ENCODE peak calls at places on chromosome 16, in eight cellular contexts. I is fibroblast of mammary gland, L is choroid plexus epithelial cell, Y is epithelial cell of esophagus, U is transverse colon, R is Calu3, Z is cardiac muscle cell, C is mucosa of descending colon. D is an unnamed sample.

GRCh38 chr16:3646348-3646920 is 8.1 kb upstream of the DNASE1 start:
- DNase-seq in L (peak; percentile 31), C (peak; percentile 83), Y (peak; percentile 52), I (no peak), R (peak; percentile 78), U (peak; percentile 88), Z (no peak), D (no peak)

GRCh38 chr16:20225334-20225733 is 102.0 kb downstream of the GP2 start:
- DNase-seq in C (no peak), L (no peak), R (no peak), I (no peak), Z (no peak), U (no peak), Y (no peak), D (no peak)

GRCh38 chr16:85057212-85057889 is 29.8 kb downstream of the KIAA0513 start:
- DNase-seq in C (no peak), I (no peak), Y (no peak), L (no peak), R (peak; percentile 62), Z (peak; percentile 52), U (no peak), D (no peak)

GRCh38 chr16:82881517-82881916 is 254.7 kb downstream of the CDH13 start:
- DNase-seq in R (no peak), Z (no peak), I (no peak), U (no peak), L (no peak), Y (no peak), C (no peak), D (no peak)

GRCh38 chr16:27982184-27982583 is 81.3 kb downstream of the GSG1L start:
- DNase-seq in Z (no peak), C (no peak), I (no peak), Y (no peak), R (no peak), L (no peak), U (no peak), D (no peak)

GRCh38 chr16:83727751-83728352 is 79.9 kb upstream of the HSBP1 start:
- DNase-seq in C (no peak), R (no peak), Y (no peak), Z (no peak), L (peak; percentile 7), I (no peak), U (no peak), D (no peak)

GRCh38 chr16:55056585-55057520 is 126.2 kb downstream of the IRX5 start:
- DNase-seq in U (no peak), L (no peak), C (no peak), I (no peak), Y (peak; percentile 43), R (peak; percentile 42), Z (peak; percentile 42), D (no peak)

GRCh38 chr16:85819245-85819644 is 19.8 kb downstream of the COX4I1 start:
- DNase-seq in L (peak; percentile 87), U (peak; percentile 91), R (peak; percentile 90), Y (peak; percentile 81), Z (peak; percentile 91), I (peak; percentile 77), C (peak; percentile 83), D (no peak)

GRCh38 chr16:720990-721764 is at the start of gene ANTKMT:
- DNase-seq in Y (peak; percentile 88), C (peak; percentile 93), R (peak; percentile 96), I (peak; percentile 58), U (peak; percentile 91), L (peak; percentile 69), Z (peak; percentile 95), D (peak; percentile 98)

GRCh38 chr16:721765-722481 is 977 bp downstream of the ANTKMT start:
- DNase-seq in L (no peak), C (peak; percentile 68), R (no peak), U (no peak), I (no peak), Z (no peak), Y (no peak), D (no peak)

GRCh38 chr16:718922-719321 is 2.0 kb upstream of the ANTKMT start:
- DNase-seq in Y (no peak), L (no peak), I (no peak), R (no peak), U (peak; percentile 77), Z (no peak), C (peak; percentile 81), D (no peak)

GRCh38 chr16:719815-720506 is 985 bp upstream of the ANTKMT start:
- DNase-seq in U (peak; percentile 34), I (no peak), C (no peak), Y (peak; percentile 66), Z (no peak), L (no peak), R (peak; percentile 62), D (no peak)

DNA sequence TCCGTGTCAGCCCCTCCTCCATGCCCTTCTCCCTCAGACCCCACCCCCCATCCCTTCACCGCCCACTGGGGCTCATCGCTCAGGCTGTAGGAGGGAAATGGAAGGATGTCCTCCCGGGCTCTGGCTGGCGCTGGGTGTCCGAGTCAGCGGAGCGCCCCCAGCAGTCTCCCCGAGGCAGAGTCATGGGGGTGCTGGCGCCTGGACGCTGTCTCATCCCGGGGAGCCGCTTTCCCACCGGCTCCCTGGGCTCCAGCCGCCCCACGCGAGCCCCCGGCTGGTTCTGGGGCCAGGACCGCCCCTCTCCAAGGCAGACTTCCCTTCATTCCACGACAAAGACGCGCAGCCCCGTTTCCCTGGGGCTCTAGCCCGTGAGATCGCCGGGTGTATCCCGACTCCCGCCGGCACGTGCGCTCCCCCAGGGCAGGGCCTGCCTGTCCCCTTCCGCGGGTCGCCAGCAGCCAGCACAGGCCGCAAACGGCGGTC is 398 bp upstream of the ANTKMT start:
- DNase-seq in U (peak; percentile 46), I (peak; percentile 69), Y (no peak), R (peak; percentile 50), L (peak; percentile 76), Z (peak; percentile 78), C (no peak), D (peak; percentile 81)
- TF ChIP-seq CTCF in U (no peak), I (peak; percentile 9), Y (no peak), R (no peak), L (peak; percentile 35), Z (peak; percentile 24), C (no peak), D (no peak)

DNA sequence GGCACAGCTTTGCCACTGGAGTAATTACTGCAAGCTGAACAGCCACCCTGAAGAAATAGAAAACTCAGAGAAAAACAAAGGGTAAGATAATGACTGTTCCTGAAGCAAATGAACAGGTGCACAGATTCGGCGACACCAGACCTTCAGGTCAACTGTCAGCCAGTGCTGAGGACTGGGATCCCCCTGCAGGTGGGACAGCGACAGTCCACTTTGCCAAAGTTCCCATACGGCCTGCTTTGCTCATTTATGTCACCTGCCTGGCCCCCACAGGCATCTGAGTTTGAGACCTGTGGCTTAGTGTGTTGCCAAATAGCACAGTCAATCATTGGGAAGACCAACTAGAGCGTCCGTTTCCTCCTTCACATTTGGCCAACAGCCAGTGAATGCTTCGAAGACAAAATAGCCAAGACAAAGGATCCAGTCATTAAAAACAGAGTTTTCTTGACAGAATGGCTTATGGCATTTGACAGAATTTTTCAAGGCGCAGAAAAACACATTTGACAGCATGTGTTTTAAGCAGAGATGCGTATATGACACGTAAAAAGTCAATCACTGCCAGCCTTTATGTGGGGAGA is 113.8 kb downstream of the ABCC12 start:
- DNase-seq in L (no peak), C (no peak), U (no peak), Z (peak; percentile 9), I (no peak), Y (peak; percentile 10), R (peak; percentile 27), D (no peak)
- TF ChIP-seq CTCF in L (no peak), C (no peak), U (no peak), Z (no peak), I (no peak), Y (peak; percentile 26), R (no peak), D (peak; percentile 21)

DNA sequence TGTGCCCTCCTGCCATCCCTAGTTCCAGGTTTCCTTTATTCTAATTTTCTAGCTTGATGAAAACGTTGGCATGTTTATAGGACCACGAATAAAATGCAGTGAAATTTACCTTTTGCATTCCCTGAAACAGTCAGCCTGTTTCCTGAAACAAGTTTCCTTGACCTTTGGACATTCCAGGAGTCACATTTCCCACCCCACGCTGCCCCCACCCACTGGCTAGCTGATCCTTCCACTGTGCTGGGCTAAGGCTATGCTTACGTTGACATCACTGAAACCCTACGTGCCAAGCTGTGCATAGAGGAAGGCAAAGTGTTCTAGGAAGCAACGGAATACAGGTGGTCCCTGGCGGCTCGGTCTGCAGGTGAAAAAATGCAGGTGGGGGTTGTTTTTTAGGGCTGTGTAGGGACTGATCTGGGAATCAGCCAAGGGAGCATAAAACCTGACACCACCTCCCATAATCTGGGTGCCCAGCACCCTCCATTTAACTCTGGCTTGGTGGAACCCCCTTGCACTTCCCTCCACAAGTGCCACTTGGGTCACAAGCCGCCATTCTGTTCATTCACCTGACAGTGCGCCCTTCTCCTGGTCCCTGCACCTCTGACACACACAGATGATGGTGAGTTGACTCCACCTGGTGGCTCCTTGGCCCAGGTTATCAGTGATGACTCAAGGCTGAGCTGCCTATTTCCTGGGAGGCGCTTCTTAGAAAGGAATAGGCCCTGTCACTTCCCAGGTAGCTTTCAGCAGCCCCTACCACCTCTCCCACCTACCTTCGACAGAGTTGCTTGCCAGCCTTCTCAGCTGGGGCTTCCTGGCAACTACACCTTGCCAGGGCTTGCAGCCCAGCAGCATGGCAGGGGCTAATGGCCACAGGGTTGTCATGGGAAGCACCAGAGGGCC is 83.7 kb downstream of the N4BP1 start:
- DNase-seq in R (peak; percentile 85), Y (peak; percentile 89), Z (no peak), U (peak; percentile 81), L (peak; percentile 39), I (no peak), C (peak; percentile 62), D (no peak)
- TF ChIP-seq CTCF in R (peak; percentile 79), Y (peak; percentile 80), Z (no peak), U (peak; percentile 64), L (peak; percentile 45), I (no peak), C (no peak), D (peak; percentile 28)

GRCh38 chr16:6964679-6965078 is 368.0 kb upstream of the RBFOX1 start:
- DNase-seq in R (no peak), C (no peak), Z (no peak), L (no peak), Y (no peak), U (no peak), I (no peak), D (peak; percentile 49)

GRCh38 chr16:6966925-6967324 is 365.7 kb upstream of the RBFOX1 start:
- DNase-seq in R (no peak), Z (no peak), I (no peak), Y (no peak), L (no peak), U (no peak), C (no peak), D (no peak)

GRCh38 chr16:6967796-6968195 is 364.8 kb upstream of the RBFOX1 start:
- DNase-seq in R (no peak), Y (no peak), C (no peak), U (no peak), Z (no peak), I (no peak), L (no peak), D (no peak)

GRCh38 chr16:6969594-6969993 is 363.1 kb upstream of the RBFOX1 start:
- DNase-seq in C (no peak), Z (no peak), U (no peak), I (no peak), R (no peak), Y (no peak), L (no peak), D (no peak)

DNA sequence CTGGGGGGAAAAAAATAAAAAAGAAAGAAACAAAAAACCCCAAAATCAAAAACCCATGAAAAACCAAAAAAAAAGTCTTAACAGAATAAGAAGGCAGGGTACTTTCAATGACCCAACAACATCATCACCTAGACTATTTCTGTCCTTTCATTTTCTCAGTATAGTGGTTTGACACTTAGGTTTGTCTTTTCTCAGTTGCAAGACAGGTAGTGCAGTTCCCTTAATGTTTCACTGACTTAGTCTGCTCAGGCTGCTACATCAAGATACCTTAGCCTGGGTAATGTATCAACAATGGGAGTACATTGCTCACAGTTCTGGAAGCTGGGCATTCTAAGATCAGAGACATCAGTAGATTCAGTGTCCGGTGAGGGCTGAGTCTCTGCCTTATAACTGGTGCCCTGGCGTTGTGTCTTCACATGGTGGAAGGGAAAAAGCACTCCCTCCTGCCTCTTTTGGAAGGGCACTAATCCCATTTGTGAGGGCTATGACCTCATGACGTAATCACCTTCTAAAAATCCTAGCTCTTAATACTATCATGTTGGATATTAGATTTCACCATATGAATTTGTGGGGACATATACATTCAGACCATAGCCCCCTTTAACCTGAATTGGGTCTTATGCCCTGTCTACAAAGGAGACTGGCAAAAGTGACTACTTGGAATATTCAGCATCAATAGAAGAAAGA is 362.3 kb upstream of the RBFOX1 start:
- DNase-seq in Z (no peak), Y (no peak), L (no peak), U (no peak), I (no peak), R (no peak), C (no peak), D (no peak)
- TF ChIP-seq CTCF in Z (no peak), Y (no peak), L (no peak), U (no peak), I (no peak), R (no peak), C (no peak), D (no peak)

D was measured in D721Med.